ENCODE peak calls at places on chromosomes 2 and 18, in eight cellular contexts. One of them, this sample, is unnamed.

GRCh38 chr2:190537765-190538164 is 3.2 kb upstream of the NEMP2 start:
- DNase-seq in OCI-LY7: no peak
- DNase-seq in ovary: no peak
- DNase-seq in fibroblast of mammary gland: no peak
- DNase-seq in RWPE1: no peak
- DNase-seq in lung: no peak
- DNase-seq in left ventricle myocardium inferior: no peak
- DNase-seq in body of pancreas: no peak
- DNase-seq in this sample: no peak

GRCh38 chr2:210626849-210627248 is 70.5 kb downstream of the CPS1 start:
- DNase-seq in OCI-LY7: no peak
- DNase-seq in ovary: no peak
- DNase-seq in fibroblast of mammary gland: peak; percentile 19
- DNase-seq in RWPE1: no peak
- DNase-seq in lung: no peak
- DNase-seq in left ventricle myocardium inferior: no peak
- DNase-seq in body of pancreas: no peak
- DNase-seq in this sample: no peak

GRCh38 chr2:130819915-130820861 is 16.5 kb upstream of the ARHGEF4 start:
- DNase-seq in OCI-LY7: peak; percentile 28
- DNase-seq in ovary: no peak
- DNase-seq in fibroblast of mammary gland: no peak
- DNase-seq in RWPE1: no peak
- DNase-seq in lung: no peak
- DNase-seq in left ventricle myocardium inferior: peak; percentile 30
- DNase-seq in body of pancreas: no peak
- DNase-seq in this sample: peak; percentile 90

GRCh38 chr2:182020319-182021055 is 34.8 kb downstream of the PPP1R1C start:
- DNase-seq in OCI-LY7: no peak
- DNase-seq in ovary: no peak
- DNase-seq in fibroblast of mammary gland: peak; percentile 48
- DNase-seq in RWPE1: no peak
- DNase-seq in lung: no peak
- DNase-seq in left ventricle myocardium inferior: no peak
- DNase-seq in body of pancreas: no peak
- DNase-seq in this sample: no peak

GRCh38 chr2:177537241-177537640 is 144.7 kb downstream of the AGPS start:
- DNase-seq in OCI-LY7: no peak
- DNase-seq in ovary: no peak
- DNase-seq in fibroblast of mammary gland: no peak
- DNase-seq in RWPE1: no peak
- DNase-seq in lung: no peak
- DNase-seq in left ventricle myocardium inferior: no peak
- DNase-seq in body of pancreas: no peak
- DNase-seq in this sample: no peak

GRCh38 chr2:135744761-135745314 is 3.2 kb downstream of the UBXN4 start:
- DNase-seq in OCI-LY7: peak; percentile 65
- DNase-seq in ovary: no peak
- DNase-seq in fibroblast of mammary gland: peak; percentile 59
- DNase-seq in RWPE1: peak; percentile 36
- DNase-seq in lung: no peak
- DNase-seq in left ventricle myocardium inferior: no peak
- DNase-seq in body of pancreas: peak; percentile 16
- DNase-seq in this sample: peak; percentile 73

GRCh38 chr2:45128580-45128997 is 119.3 kb upstream of the SIX2 start:
- DNase-seq in OCI-LY7: no peak
- DNase-seq in ovary: no peak
- DNase-seq in fibroblast of mammary gland: peak; percentile 99
- DNase-seq in RWPE1: peak; percentile 77
- DNase-seq in lung: no peak
- DNase-seq in left ventricle myocardium inferior: peak; percentile 46
- DNase-seq in body of pancreas: peak; percentile 27
- DNase-seq in this sample: no peak

GRCh38 chr2:86186431-86186830 is 8.8 kb downstream of the IMMT start:
- DNase-seq in OCI-LY7: peak; percentile 27
- DNase-seq in ovary: no peak
- DNase-seq in fibroblast of mammary gland: no peak
- DNase-seq in RWPE1: no peak
- DNase-seq in lung: no peak
- DNase-seq in left ventricle myocardium inferior: no peak
- DNase-seq in body of pancreas: no peak
- DNase-seq in this sample: no peak

GRCh38 chr2:163778045-163778753 is 42.4 kb upstream of the FIGN start:
- DNase-seq in OCI-LY7: no peak
- DNase-seq in ovary: no peak
- DNase-seq in fibroblast of mammary gland: peak; percentile 75
- DNase-seq in RWPE1: peak; percentile 79
- DNase-seq in lung: no peak
- DNase-seq in left ventricle myocardium inferior: no peak
- DNase-seq in body of pancreas: peak; percentile 17
- DNase-seq in this sample: no peak

GRCh38 chr2:129378186-129378585 is 601.3 kb upstream of the RAB6C start:
- DNase-seq in OCI-LY7: no peak
- DNase-seq in ovary: no peak
- DNase-seq in fibroblast of mammary gland: no peak
- DNase-seq in RWPE1: no peak
- DNase-seq in lung: peak; percentile 17
- DNase-seq in left ventricle myocardium inferior: no peak
- DNase-seq in body of pancreas: no peak
- DNase-seq in this sample: no peak

GRCh38 chr18:58417752-58418151 is 211.1 kb downstream of the ALPK2 start:
- DNase-seq in OCI-LY7: no peak
- DNase-seq in ovary: no peak
- DNase-seq in fibroblast of mammary gland: peak; percentile 92
- DNase-seq in RWPE1: peak; percentile 30
- DNase-seq in lung: no peak
- DNase-seq in left ventricle myocardium inferior: no peak
- DNase-seq in body of pancreas: peak; percentile 59
- DNase-seq in this sample: no peak

GRCh38 chr2:10547011-10547410 is 98.9 kb upstream of the ODC1 start:
- DNase-seq in OCI-LY7: no peak
- DNase-seq in ovary: no peak
- DNase-seq in fibroblast of mammary gland: peak; percentile 24
- DNase-seq in RWPE1: peak; percentile 26
- DNase-seq in lung: no peak
- DNase-seq in left ventricle myocardium inferior: no peak
- DNase-seq in body of pancreas: no peak
- DNase-seq in this sample: peak; percentile 86

GRCh38 chr2:143425896-143426295 is 296.7 kb downstream of the ARHGAP15 start:
- DNase-seq in OCI-LY7: no peak
- DNase-seq in ovary: no peak
- DNase-seq in fibroblast of mammary gland: no peak
- DNase-seq in RWPE1: no peak
- DNase-seq in lung: no peak
- DNase-seq in left ventricle myocardium inferior: no peak
- DNase-seq in body of pancreas: no peak
- DNase-seq in this sample: no peak

GRCh38 chr2:61238221-61238620 is 76.2 kb downstream of the C2orf74 start:
- DNase-seq in OCI-LY7: no peak
- DNase-seq in ovary: no peak
- DNase-seq in fibroblast of mammary gland: no peak
- DNase-seq in RWPE1: no peak
- DNase-seq in lung: no peak
- DNase-seq in left ventricle myocardium inferior: no peak
- DNase-seq in body of pancreas: no peak
- DNase-seq in this sample: no peak

GRCh38 chr2:109537565-109538221 is 76.1 kb downstream of the SEPTIN10 start:
- DNase-seq in OCI-LY7: no peak
- DNase-seq in ovary: no peak
- DNase-seq in fibroblast of mammary gland: peak; percentile 64
- DNase-seq in RWPE1: no peak
- DNase-seq in lung: no peak
- DNase-seq in left ventricle myocardium inferior: no peak
- DNase-seq in body of pancreas: no peak
- DNase-seq in this sample: no peak

GRCh38 chr2:153770359-153770991 is 101.2 kb upstream of the GALNT13 start:
- DNase-seq in OCI-LY7: no peak
- DNase-seq in ovary: no peak
- DNase-seq in fibroblast of mammary gland: peak; percentile 1
- DNase-seq in RWPE1: no peak
- DNase-seq in lung: no peak
- DNase-seq in left ventricle myocardium inferior: no peak
- DNase-seq in body of pancreas: no peak
- DNase-seq in this sample: peak; percentile 64

GRCh38 chr2:105809099-105809473 is 64.4 kb downstream of the NCK2 start:
- DNase-seq in OCI-LY7: no peak
- DNase-seq in ovary: no peak
- DNase-seq in fibroblast of mammary gland: peak; percentile 32
- DNase-seq in RWPE1: no peak
- DNase-seq in lung: no peak
- DNase-seq in left ventricle myocardium inferior: no peak
- DNase-seq in body of pancreas: no peak
- DNase-seq in this sample: no peak

GRCh38 chr2:163664610-163665009 is 71.2 kb downstream of the FIGN start:
- DNase-seq in OCI-LY7: no peak
- DNase-seq in ovary: no peak
- DNase-seq in fibroblast of mammary gland: peak; percentile 91
- DNase-seq in RWPE1: no peak
- DNase-seq in lung: no peak
- DNase-seq in left ventricle myocardium inferior: no peak
- DNase-seq in body of pancreas: no peak
- DNase-seq in this sample: no peak

GRCh38 chr2:226771067-226771466 is 28.6 kb downstream of the IRS1 start:
- DNase-seq in OCI-LY7: no peak
- DNase-seq in ovary: no peak
- DNase-seq in fibroblast of mammary gland: no peak
- DNase-seq in RWPE1: no peak
- DNase-seq in lung: no peak
- DNase-seq in left ventricle myocardium inferior: peak; percentile 26
- DNase-seq in body of pancreas: no peak
- DNase-seq in this sample: no peak

GRCh38 chr2:186126181-186126580 is 359.9 kb upstream of the ZC3H15 start:
- DNase-seq in OCI-LY7: no peak
- DNase-seq in ovary: no peak
- DNase-seq in fibroblast of mammary gland: peak; percentile 13
- DNase-seq in RWPE1: no peak
- DNase-seq in lung: no peak
- DNase-seq in left ventricle myocardium inferior: no peak
- DNase-seq in body of pancreas: no peak
- DNase-seq in this sample: no peak

GRCh38 chr2:200308001-200308400 is 1.5 kb downstream of the SPATS2L start:
- DNase-seq in OCI-LY7: no peak
- DNase-seq in ovary: no peak
- DNase-seq in fibroblast of mammary gland: peak; percentile 53
- DNase-seq in RWPE1: no peak
- DNase-seq in lung: no peak
- DNase-seq in left ventricle myocardium inferior: no peak
- DNase-seq in body of pancreas: no peak
- DNase-seq in this sample: no peak

DNA sequence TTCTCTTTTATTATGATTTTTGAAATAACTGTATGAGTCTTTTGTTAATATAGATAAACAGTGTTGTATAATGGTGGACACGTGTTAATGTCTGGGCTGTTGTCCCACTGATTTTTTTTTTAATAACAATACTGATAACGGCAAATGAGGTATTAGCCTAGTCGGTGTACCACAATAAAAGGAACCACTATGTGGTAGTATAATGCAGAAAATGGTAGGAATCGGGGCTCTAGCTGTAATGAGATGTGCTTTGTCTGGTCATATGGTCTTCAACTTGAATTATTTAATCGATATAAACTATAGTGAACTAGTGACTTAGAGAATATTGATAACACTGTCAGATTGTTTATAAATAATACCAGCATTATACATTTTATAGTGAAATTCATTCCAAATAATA is 517.9 kb upstream of the SPHKAP start:
- DNase-seq in OCI-LY7: no peak
- DNase-seq in ovary: no peak
- DNase-seq in fibroblast of mammary gland: peak; percentile 44
- DNase-seq in RWPE1: peak; percentile 4
- DNase-seq in lung: no peak
- DNase-seq in left ventricle myocardium inferior: no peak
- DNase-seq in body of pancreas: no peak
- DNase-seq in this sample: no peak
- TF ChIP-seq CTCF in OCI-LY7: no peak
- TF ChIP-seq CTCF in ovary: no peak
- TF ChIP-seq CTCF in fibroblast of mammary gland: peak; percentile 26
- TF ChIP-seq CTCF in RWPE1: no peak
- TF ChIP-seq CTCF in lung: no peak
- TF ChIP-seq CTCF in left ventricle myocardium inferior: peak; percentile 55
- TF ChIP-seq CTCF in body of pancreas: no peak
- TF ChIP-seq CTCF in this sample: peak; percentile 63

GRCh38 chr18:35511833-35512232 is 14.1 kb upstream of the INO80C start:
- DNase-seq in OCI-LY7: no peak
- DNase-seq in ovary: no peak
- DNase-seq in fibroblast of mammary gland: no peak
- DNase-seq in RWPE1: no peak
- DNase-seq in lung: peak; percentile 11
- DNase-seq in left ventricle myocardium inferior: no peak
- DNase-seq in body of pancreas: no peak
- DNase-seq in this sample: peak; percentile 43
- TF ChIP-seq CTCF in OCI-LY7: peak; percentile 21
- TF ChIP-seq CTCF in ovary: no peak
- TF ChIP-seq CTCF in fibroblast of mammary gland: no peak
- TF ChIP-seq CTCF in RWPE1: no peak
- TF ChIP-seq CTCF in lung: no peak
- TF ChIP-seq CTCF in left ventricle myocardium inferior: no peak
- TF ChIP-seq CTCF in body of pancreas: no peak
- TF ChIP-seq CTCF in this sample: peak; percentile 58

DNA sequence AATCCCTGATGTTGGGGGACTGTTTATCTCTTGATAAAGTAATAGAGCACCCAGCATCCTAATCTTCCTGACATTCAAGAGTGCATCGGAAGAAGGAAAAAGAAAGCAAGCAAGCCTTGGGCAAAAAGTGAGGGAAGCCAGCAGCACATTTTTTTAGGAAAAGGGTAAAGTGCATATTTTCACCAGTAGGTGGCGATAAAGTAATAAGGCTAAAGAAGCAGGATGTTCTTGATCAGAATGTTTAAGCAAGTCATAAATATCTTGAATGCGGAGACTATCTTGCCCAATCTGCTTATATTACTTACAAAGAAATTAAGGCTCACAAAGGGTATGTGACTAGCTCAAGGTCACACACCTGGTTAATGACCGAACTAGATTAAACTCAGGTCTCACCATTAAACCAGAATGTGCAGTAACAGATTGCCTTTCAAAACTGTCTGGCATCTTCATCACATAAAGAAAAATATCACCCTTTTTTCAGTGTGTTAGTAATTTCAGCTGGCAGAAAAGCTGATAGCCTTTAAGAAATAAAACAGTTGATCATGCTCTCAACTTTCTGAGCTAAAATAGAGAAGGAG is 83.8 kb downstream of the VIT start:
- DNase-seq in OCI-LY7: peak; percentile 62
- DNase-seq in ovary: no peak
- DNase-seq in fibroblast of mammary gland: peak; percentile 70
- DNase-seq in RWPE1: peak; percentile 64
- DNase-seq in lung: no peak
- DNase-seq in left ventricle myocardium inferior: no peak
- DNase-seq in body of pancreas: no peak
- DNase-seq in this sample: no peak
- TF ChIP-seq CTCF in OCI-LY7: peak; percentile 91
- TF ChIP-seq CTCF in ovary: peak; percentile 63
- TF ChIP-seq CTCF in fibroblast of mammary gland: peak; percentile 91
- TF ChIP-seq CTCF in RWPE1: peak; percentile 86
- TF ChIP-seq CTCF in lung: peak; percentile 63
- TF ChIP-seq CTCF in left ventricle myocardium inferior: peak; percentile 87
- TF ChIP-seq CTCF in body of pancreas: peak; percentile 84
- TF ChIP-seq CTCF in this sample: peak; percentile 85

DNA sequence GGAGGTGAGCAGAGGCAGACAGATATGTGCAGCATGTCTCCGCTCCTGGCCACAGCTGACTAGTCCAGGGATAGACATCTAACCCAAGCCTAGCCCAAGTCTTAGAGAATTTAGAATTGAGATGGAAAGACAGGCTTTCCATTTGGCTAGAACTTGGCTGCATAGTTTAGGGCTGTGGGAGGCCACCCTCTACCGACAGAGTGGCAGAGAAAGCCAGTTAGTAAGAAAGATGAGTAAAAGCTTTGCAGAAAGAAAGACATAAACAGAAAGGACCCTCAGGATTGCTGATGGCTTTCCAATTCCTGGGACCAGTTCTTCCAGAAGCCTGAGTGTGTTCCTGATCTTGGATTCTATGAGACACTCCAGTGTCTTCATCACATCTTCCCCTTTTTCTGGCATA is 62.1 kb downstream of the DYM start:
- DNase-seq in OCI-LY7: no peak
- DNase-seq in ovary: no peak
- DNase-seq in fibroblast of mammary gland: no peak
- DNase-seq in RWPE1: no peak
- DNase-seq in lung: no peak
- DNase-seq in left ventricle myocardium inferior: no peak
- DNase-seq in body of pancreas: no peak
- DNase-seq in this sample: no peak
- TF ChIP-seq CTCF in OCI-LY7: no peak
- TF ChIP-seq CTCF in ovary: no peak
- TF ChIP-seq CTCF in fibroblast of mammary gland: no peak
- TF ChIP-seq CTCF in RWPE1: no peak
- TF ChIP-seq CTCF in lung: no peak
- TF ChIP-seq CTCF in left ventricle myocardium inferior: no peak
- TF ChIP-seq CTCF in body of pancreas: no peak
- TF ChIP-seq CTCF in this sample: no peak

This sample was measured in endodermal cell.